ENCODE peak calls at places on chromosomes 16 and 17, in four cellular contexts. B is GM12891, V is K562, P is GM12878. Z is an unnamed sample.

GRCh38 chr16:695355-696089 is 5.3 kb upstream of the WDR24 start:
- DNase-seq in B (peak; percentile 78), P (no peak), V (peak; percentile 63), Z (no peak)

GRCh38 chr16:79379083-79379482 is 221.5 kb downstream of the MAF start:
- DNase-seq in P (no peak), V (no peak), B (no peak), Z (no peak)

GRCh38 chr17:17414316-17414937 is 62.4 kb upstream of the MED9 start:
- DNase-seq in P (no peak), V (no peak), B (no peak), Z (no peak)

GRCh38 chr17:78962345-78962983 is 17.3 kb downstream of the LGALS3BP start:
- DNase-seq in P (no peak), V (no peak), B (no peak), Z (no peak)

GRCh38 chr17:48471807-48472484 is 41.9 kb upstream of the SKAP1 start:
- DNase-seq in B (no peak), P (no peak), V (no peak), Z (no peak)

GRCh38 chr16:60684002-60684401 is 1352.2 kb downstream of the CDH8 start:
- DNase-seq in V (no peak), P (no peak), B (no peak), Z (no peak)

GRCh38 chr17:73247728-73248127 is 14.0 kb downstream of the CPSF4L start:
- DNase-seq in P (no peak), V (no peak), B (no peak), Z (no peak)

GRCh38 chr17:4587803-4588202 is 3.5 kb downstream of the SMTNL2 start:
- DNase-seq in P (no peak), V (no peak), B (no peak), Z (no peak)

GRCh38 chr16:67910162-67910561 is 17.1 kb downstream of the PSKH1 start:
- DNase-seq in P (no peak), B (no peak), V (no peak), Z (no peak)

GRCh38 chr16:3959148-3959547 is 78.6 kb upstream of the CREBBP start:
- DNase-seq in P (no peak), V (no peak), B (no peak), Z (no peak)

GRCh38 chr16:81498351-81498750 is 53.7 kb downstream of the CMIP start:
- DNase-seq in P (no peak), V (no peak), B (no peak), Z (no peak)

GRCh38 chr16:74304164-74304834 is 7.7 kb downstream of the PSMD7 start:
- DNase-seq in V (no peak), B (no peak), P (no peak), Z (no peak)

GRCh38 chr17:39812466-39812865 is 51.6 kb downstream of the IKZF3 start:
- DNase-seq in P (no peak), V (no peak), B (no peak), Z (no peak)

GRCh38 chr17:77425791-77426641 is 285.2 kb downstream of the SEC14L1 start:
- DNase-seq in P (no peak), V (peak; percentile 88), B (no peak), Z (no peak)

GRCh38 chr16:86018487-86018886 is 119.5 kb downstream of the IRF8 start:
- DNase-seq in B (no peak), P (no peak), V (no peak), Z (peak; percentile 85)

GRCh38 chr17:76145231-76146052 is 4.4 kb upstream of the FOXJ1 start:
- DNase-seq in P (peak; percentile 19), V (no peak), B (no peak), Z (no peak)

GRCh38 chr16:19680972-19681371 is 37.1 kb downstream of the KNOP1 start:
- DNase-seq in B (no peak), V (no peak), P (no peak), Z (no peak)
- TF ChIP-seq SPI1 in B (no peak), V (no peak), P (no peak), Z (no peak)

DNA sequence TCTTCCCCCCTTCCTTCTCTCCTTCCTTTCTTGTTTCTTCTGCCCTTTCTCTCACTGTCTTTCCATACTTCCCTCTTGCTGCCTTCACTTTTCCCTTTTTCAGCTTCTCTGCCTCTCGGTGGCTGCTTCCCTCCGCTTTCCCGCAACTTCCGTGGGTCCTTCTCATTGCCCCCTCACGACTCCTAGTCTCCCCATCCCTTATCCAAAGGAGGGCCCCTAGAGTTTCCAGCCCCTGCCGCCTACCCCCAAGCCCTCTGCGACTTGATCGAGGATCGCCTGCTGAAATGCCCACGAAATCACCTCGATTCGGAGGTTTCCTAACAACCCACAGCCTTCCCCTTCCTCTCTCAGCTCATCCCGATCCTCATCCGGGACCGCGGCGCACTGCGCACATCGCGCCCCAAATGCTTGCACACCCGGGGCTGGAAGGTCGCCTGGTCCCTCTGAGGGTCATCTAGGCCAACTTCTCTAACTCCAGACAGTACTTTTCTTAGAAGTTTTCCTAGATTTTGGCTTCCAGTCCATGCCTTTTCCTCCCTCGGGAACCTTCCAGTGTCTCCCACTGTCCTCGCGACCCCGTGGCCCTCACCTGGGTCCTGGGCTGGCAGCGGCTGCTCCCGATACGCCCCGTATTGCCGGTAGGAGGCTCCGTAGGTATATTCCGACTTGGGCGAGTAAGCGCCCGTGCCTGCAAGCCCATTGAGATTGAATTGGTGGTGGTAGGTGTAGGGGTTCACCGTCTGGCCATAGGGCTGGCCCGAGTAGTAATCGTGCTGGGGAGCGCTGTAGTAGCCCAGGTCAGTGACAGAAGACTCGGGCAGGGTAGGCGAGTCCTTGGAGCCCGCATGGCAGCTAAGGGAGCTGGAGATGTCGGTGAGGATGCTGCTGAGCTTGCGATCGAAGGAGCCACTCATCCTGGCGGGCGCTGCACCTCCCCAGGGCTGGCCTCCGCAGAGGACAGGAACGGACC is 654 bp downstream of the DLX3 start:
- DNase-seq in V (no peak), B (no peak), P (no peak), Z (no peak)
- TF ChIP-seq SPI1 in V (no peak), B (no peak), P (no peak), Z (no peak)

DNA sequence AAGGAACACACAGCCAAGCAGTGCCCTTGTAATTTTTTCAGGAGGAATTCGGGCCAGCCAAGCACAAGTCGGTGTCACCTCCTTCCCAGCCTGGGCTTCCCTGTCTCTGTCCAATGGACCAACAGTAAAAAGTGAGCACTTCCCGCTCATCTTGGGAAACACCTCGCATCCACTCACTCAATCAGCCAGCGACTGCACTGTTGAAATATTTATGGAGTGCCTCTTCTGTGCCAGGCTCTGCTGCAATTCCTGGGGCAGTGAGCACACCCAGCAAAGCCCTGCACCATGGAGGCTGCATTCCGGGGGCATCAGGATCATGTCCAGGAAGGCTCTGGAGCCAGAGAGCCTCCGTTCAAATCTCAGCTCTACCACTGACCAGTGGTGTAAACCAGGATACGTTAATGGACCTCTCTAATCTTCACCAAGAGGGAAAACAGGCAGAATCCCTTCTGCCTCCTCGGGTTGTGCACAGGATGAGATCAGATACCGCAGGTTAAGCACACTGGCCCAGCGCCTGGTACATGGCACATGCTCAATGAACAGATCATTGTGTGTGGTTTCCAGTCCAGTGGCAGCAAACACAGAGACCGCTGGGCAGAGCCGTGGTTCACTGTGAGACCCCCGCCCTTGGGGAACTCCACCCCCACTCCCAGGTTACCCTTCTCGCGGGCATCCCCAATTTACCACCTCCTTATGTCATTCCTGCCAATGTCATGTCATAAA is 194.3 kb downstream of the ZNF423 start:
- DNase-seq in P (no peak), V (no peak), B (no peak), Z (no peak)
- TF ChIP-seq SPI1 in P (no peak), V (no peak), B (no peak), Z (no peak)

GRCh38 chr17:2029911-2030778 is at the start of gene DPH1:
- DNase-seq in B (peak; percentile 89), P (peak; percentile 61), V (peak; percentile 89), Z (no peak)

GRCh38 chr17:2028737-2029136 is 1.2 kb upstream of the DPH1 start:
- DNase-seq in B (no peak), V (no peak), P (no peak), Z (no peak)

GRCh38 chr17:2033128-2033527 is 3.2 kb downstream of the DPH1 start:
- DNase-seq in V (no peak), P (no peak), B (no peak), Z (no peak)

GRCh38 chr17:2028234-2028614 is 1.7 kb upstream of the DPH1 start:
- DNase-seq in B (no peak), P (no peak), V (no peak), Z (no peak)

DNA sequence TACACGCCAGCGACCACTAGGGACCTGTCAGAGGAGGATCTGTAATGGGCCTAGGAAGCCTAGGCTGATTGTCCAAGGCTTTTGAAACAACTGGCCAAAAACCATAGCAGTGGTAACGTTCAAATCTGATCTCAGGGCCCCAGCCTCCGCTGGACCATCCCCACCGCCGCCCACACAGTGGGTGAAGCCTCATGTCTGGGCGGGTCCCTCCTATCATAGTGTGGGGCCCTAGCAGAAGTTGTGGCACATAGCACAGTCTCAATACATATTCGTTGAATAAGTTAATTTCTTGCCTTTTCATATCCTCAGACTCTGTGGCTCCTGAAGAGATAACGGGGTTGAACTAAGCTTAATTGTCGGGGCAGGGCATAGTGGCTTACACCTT is 818 bp downstream of the DPH1 start:
- DNase-seq in P (no peak), B (no peak), V (peak; percentile 64), Z (no peak)
- TF ChIP-seq SPI1 in P (peak; percentile 34), B (peak; percentile 35), V (peak; percentile 30), Z (no peak)

GRCh38 chr17:35765731-35766488 is 5.2 kb downstream of the C17orf50 start:
- DNase-seq in B (no peak), V (no peak), P (no peak), Z (no peak)

GRCh38 chr17:35768796-35769195 is 8.1 kb downstream of the C17orf50 start:
- DNase-seq in V (no peak), P (no peak), B (no peak), Z (no peak)

GRCh38 chr17:35766489-35766877 is 5.8 kb downstream of the C17orf50 start:
- DNase-seq in V (no peak), B (no peak), P (no peak), Z (no peak)

GRCh38 chr17:35765086-35765710 is 4.5 kb downstream of the C17orf50 start:
- DNase-seq in P (no peak), B (no peak), V (no peak), Z (no peak)

DNA sequence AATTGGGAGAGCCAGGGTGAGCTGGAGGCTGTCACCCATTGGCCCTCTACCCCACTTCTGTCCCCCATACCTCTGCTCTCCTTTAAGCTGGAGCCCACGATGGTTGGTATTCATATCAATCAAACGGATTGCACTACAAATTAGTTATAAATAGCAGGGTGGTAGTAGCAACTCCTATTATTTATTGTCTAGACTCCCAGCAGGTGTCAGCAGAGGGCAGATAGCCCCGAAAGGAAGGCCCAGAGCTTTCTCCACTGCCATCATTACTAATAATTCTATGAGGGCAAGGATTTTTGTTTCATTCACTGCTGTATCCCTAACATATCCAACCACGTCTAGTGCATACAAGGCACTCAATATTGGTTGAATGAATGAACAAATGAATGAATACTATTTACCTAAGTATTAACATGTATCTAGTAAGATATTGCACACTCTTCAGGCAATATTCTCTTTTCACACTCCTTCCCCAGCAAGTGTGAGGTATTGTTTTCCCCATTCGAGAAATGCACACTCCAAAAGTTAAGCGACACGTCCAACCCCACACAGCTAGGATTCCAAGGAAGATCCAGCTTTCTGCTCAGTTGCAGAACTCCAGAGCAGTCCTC is 6.3 kb downstream of the C17orf50 start:
- DNase-seq in V (peak; percentile 35), B (no peak), P (no peak), Z (peak; percentile 33)
- TF ChIP-seq SPI1 in V (no peak), B (no peak), P (no peak), Z (no peak)

Z was measured in HL-60.